ENCODE peak calls at places on chromosomes 3 and 15, in ten cellular contexts. S is RWPE1, C is psoas muscle, H is body of pancreas, A is A549, U is sigmoid colon, Y is MCF 10A, F is PC-9, L is endothelial cell, T is HL-60. Q is an unnamed sample.

GRCh38 chr3:147712357-147712756 is 303.2 kb downstream of the ZIC1 start:
- DNase-seq in C (no peak), Y (no peak), T (no peak), F (no peak), A (no peak), H (no peak), U (no peak), L (no peak), S (no peak), Q (no peak)

GRCh38 chr15:77507911-77508310 is 87.2 kb downstream of the HMG20A start:
- DNase-seq in S (no peak), H (peak; percentile 52), U (peak; percentile 60), F (peak; percentile 40), A (no peak), L (no peak), C (peak; percentile 60), Y (peak; percentile 65), T (no peak), Q (no peak)

GRCh38 chr3:143482106-143483088 is 362.8 kb downstream of the CHST2 start:
- DNase-seq in A (no peak), T (no peak), C (no peak), S (no peak), H (no peak), Y (no peak), U (no peak), L (no peak), F (no peak), Q (no peak)

GRCh38 chr3:14393440-14394111 is 8.8 kb upstream of the SLC6A6 start:
- DNase-seq in C (no peak), T (no peak), L (no peak), H (no peak), S (no peak), F (no peak), Y (no peak), U (no peak), A (no peak), Q (no peak)

GRCh38 chr3:71130516-71131384 is 452.8 kb downstream of the FOXP1 start:
- DNase-seq in U (peak; percentile 86), F (peak; percentile 42), H (peak; percentile 59), A (peak; percentile 59), L (peak; percentile 43), S (peak; percentile 30), Y (peak; percentile 47), T (peak; percentile 20), C (no peak), Q (peak; percentile 49)

GRCh38 chr3:193861036-193861435 is 268.0 kb downstream of the OPA1 start:
- DNase-seq in A (no peak), F (no peak), S (no peak), U (no peak), Y (no peak), T (no peak), C (no peak), L (no peak), H (no peak), Q (no peak)

GRCh38 chr3:38538773-38539353 is 42.7 kb downstream of the EXOG start:
- DNase-seq in U (no peak), S (no peak), T (no peak), L (no peak), C (no peak), A (no peak), F (no peak), Y (no peak), H (no peak), Q (no peak)

GRCh38 chr3:188562163-188562562 is 408.2 kb downstream of the LPP start:
- DNase-seq in F (no peak), A (no peak), L (no peak), C (no peak), Y (no peak), U (no peak), H (no peak), S (no peak), T (no peak), Q (no peak)

GRCh38 chr3:160704006-160704405 is 27.0 kb downstream of the ARL14 start:
- DNase-seq in T (no peak), A (no peak), Y (no peak), U (no peak), F (no peak), S (no peak), C (no peak), L (no peak), H (no peak), Q (no peak)

GRCh38 chr15:89681146-89681545 is 2.0 kb upstream of the PLIN1 start:
- DNase-seq in U (no peak), Y (no peak), H (no peak), L (no peak), C (no peak), T (no peak), S (no peak), A (no peak), F (no peak), Q (no peak)

GRCh38 chr3:28637742-28638141 is 289.1 kb upstream of the AZI2 start:
- DNase-seq in S (no peak), L (no peak), T (no peak), A (no peak), H (no peak), C (no peak), F (no peak), U (no peak), Y (no peak), Q (no peak)

GRCh38 chr3:194985031-194985578 is 285.9 kb downstream of the XXYLT1 start:
- DNase-seq in Y (no peak), H (peak; percentile 39), T (peak; percentile 69), F (no peak), L (peak; percentile 47), C (peak; percentile 91), U (peak; percentile 89), S (no peak), A (no peak), Q (peak; percentile 25)

GRCh38 chr3:108804956-108805355 is 17.6 kb upstream of the TRAT1 start:
- DNase-seq in S (no peak), F (no peak), L (no peak), T (no peak), U (no peak), C (no peak), H (no peak), A (no peak), Y (no peak), Q (no peak)

GRCh38 chr3:145767909-145768308 is 393.1 kb downstream of the PLOD2 start:
- DNase-seq in A (no peak), F (no peak), T (no peak), Y (no peak), S (no peak), H (no peak), C (no peak), U (no peak), L (no peak), Q (no peak)

GRCh38 chr15:42674472-42674871 is 62.5 kb downstream of the CDAN1 start:
- DNase-seq in H (no peak), L (no peak), F (no peak), T (no peak), Y (no peak), A (no peak), S (no peak), C (no peak), U (no peak), Q (no peak)

GRCh38 chr3:170207717-170208116 is 14.5 kb upstream of the PRKCI start:
- DNase-seq in F (no peak), H (no peak), U (no peak), Y (peak; percentile 38), S (no peak), T (no peak), A (no peak), L (no peak), C (no peak), Q (no peak)

GRCh38 chr3:159200176-159200575 is 398.3 kb downstream of the MFSD1 start:
- DNase-seq in L (no peak), Y (no peak), T (no peak), F (peak; percentile 63), A (no peak), H (no peak), S (no peak), C (no peak), U (no peak), Q (no peak)

GRCh38 chr3:153246805-153247204 is 84.8 kb downstream of the RAP2B start:
- DNase-seq in Y (peak; percentile 13), T (no peak), U (no peak), C (no peak), S (no peak), H (no peak), L (no peak), F (no peak), A (no peak), Q (peak; percentile 79)

GRCh38 chr15:78618064-78618463 is 2.7 kb downstream of the CHRNA3 start:
- DNase-seq in F (no peak), C (no peak), H (no peak), Y (no peak), L (no peak), S (no peak), U (no peak), T (no peak), A (no peak), Q (no peak)
- TF ChIP-seq CTCF in F (no peak), C (no peak), H (no peak), Y (no peak), L (no peak), S (no peak), U (no peak), T (no peak), A (no peak), Q (no peak)

DNA sequence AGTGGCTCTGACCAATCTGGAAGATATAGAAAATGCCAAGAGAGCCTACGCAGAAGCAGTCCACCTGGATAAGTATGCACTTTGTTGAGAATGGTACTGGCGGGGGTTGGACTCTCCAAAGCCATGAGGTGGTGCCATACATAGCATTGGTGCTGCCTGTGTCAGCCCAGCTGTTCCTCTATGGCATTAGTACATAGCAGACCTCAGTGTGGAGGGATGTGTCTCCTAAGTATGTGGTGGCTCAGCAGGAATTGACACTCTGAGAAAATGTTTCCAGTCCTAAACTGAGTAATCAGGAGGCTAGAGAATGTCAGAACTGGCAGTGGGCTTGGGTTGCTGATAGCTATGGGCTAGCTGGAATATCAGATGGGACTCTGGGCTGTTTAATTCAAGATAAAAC is 48.4 kb downstream of the ADPGK start:
- DNase-seq in A (no peak), T (no peak), H (no peak), L (no peak), C (no peak), U (no peak), S (no peak), F (no peak), Y (no peak), Q (no peak)
- TF ChIP-seq CTCF in A (no peak), T (no peak), H (no peak), L (no peak), C (no peak), U (no peak), S (no peak), F (no peak), Y (no peak), Q (no peak)

GRCh38 chr3:133821767-133822638 is 16.4 kb downstream of the SRPRB start:
- DNase-seq in L (no peak), H (peak; percentile 96), S (peak; percentile 87), C (peak; percentile 79), A (no peak), T (no peak), F (no peak), U (no peak), Y (peak; percentile 93), Q (peak; percentile 23)
- TF ChIP-seq CTCF in L (no peak), H (no peak), S (peak; percentile 51), C (no peak), A (no peak), T (no peak), F (no peak), U (no peak), Y (peak; percentile 26), Q (peak; percentile 30)

DNA sequence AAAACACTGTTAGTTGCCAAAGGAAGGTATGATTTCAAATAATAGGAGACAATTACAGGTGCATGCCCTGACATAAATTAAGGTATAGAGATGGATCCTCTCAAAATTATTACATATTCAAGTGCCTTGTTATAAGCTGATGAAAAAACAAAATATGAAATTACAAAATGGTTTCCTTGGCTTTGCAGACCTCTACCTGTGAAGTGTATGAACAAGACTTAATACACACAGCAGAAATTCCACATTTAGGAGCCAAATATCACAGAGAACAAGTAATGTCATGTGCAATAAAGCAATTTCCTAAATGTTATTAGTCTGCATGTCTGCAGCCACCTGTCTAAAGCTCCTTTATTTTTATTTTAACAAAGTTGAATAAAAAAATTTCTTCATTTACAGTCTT is 151.5 kb downstream of the ALCAM start:
- DNase-seq in T (no peak), H (no peak), S (no peak), L (no peak), F (no peak), A (peak; percentile 24), U (no peak), Y (no peak), C (no peak), Q (no peak)
- TF ChIP-seq CTCF in T (no peak), H (no peak), S (no peak), L (no peak), F (no peak), A (no peak), U (no peak), Y (no peak), C (no peak), Q (no peak)

Q was measured in AG09319.